ENCODE peak calls at places on chromosomes 13 and 19, in ten cellular contexts. B is K562, Y is GM23338, E is transverse colon, S is breast epithelium, L is HL-60, Q is stomach, G is esophagus muscularis mucosa, T is Panc1, F is endothelial cell of umbilical vein. W is an unnamed sample.

GRCh38 chr19:6239871-6240676 is 39.7 kb downstream of the MLLT1 start:
- DNase-seq in B (peak), Y (peak), E (no peak), S (no peak), L (no peak), Q (no peak), G (no peak), T (no peak), F (no peak), W (no peak)

GRCh38 chr19:41131186-41131585 is 17.0 kb downstream of the CYP2F1 start:
- DNase-seq in B (no peak), Y (no peak), E (no peak), S (no peak), L (no peak), Q (no peak), G (no peak), T (no peak), F (no peak), W (no peak)

GRCh38 chr13:41311607-41312500 is 787 bp downstream of the NAA16 start:
- DNase-seq in B (no peak), Y (peak), E (peak), S (no peak), L (peak), Q (peak), G (no peak), T (no peak), F (peak), W (peak)

GRCh38 chr13:114313061-114313860 is 1.0 kb upstream of the CHAMP1 start:
- DNase-seq in B (no peak), Y (no peak), E (peak), S (no peak), L (no peak), Q (no peak), G (no peak), T (no peak), F (peak), W (no peak)

GRCh38 chr19:18895828-18896341 is at the start of gene CERS1:
- DNase-seq in B (peak), Y (peak), E (no peak), S (no peak), L (no peak), Q (no peak), G (no peak), T (no peak), F (no peak), W (no peak)

GRCh38 chr19:11404588-11405258 is 14.4 kb downstream of the RGL3 start:
- DNase-seq in B (no peak), Y (no peak), E (no peak), S (no peak), L (no peak), Q (no peak), G (no peak), T (no peak), F (no peak), W (no peak)

GRCh38 chr13:30355405-30355741 is 48.0 kb upstream of the KATNAL1 start:
- DNase-seq in B (peak), Y (peak), E (no peak), S (no peak), L (no peak), Q (peak), G (no peak), T (no peak), F (peak), W (no peak)

GRCh38 chr13:87274209-87274819 is 396.9 kb upstream of the SLITRK5 start:
- DNase-seq in B (peak), Y (peak), E (peak), S (no peak), L (peak), Q (no peak), G (no peak), T (no peak), F (no peak), W (no peak)

GRCh38 chr13:31731923-31732322 is 7.4 kb upstream of the RXFP2 start:
- DNase-seq in B (no peak), Y (no peak), E (no peak), S (no peak), L (no peak), Q (no peak), G (no peak), T (no peak), F (peak), W (no peak)

GRCh38 chr13:81184556-81185265 is 843.8 kb upstream of the SPRY2 start:
- DNase-seq in B (no peak), Y (no peak), E (no peak), S (no peak), L (no peak), Q (no peak), G (no peak), T (no peak), F (no peak), W (no peak)

GRCh38 chr19:30567535-30568232 is 195.5 kb downstream of the ZNF536 start:
- DNase-seq in B (no peak), Y (no peak), E (no peak), S (no peak), L (no peak), Q (no peak), G (no peak), T (no peak), F (no peak), W (no peak)

GRCh38 chr19:34327851-34328250 is 37.1 kb upstream of the GPI start:
- DNase-seq in B (peak), Y (no peak), E (no peak), S (no peak), L (no peak), Q (no peak), G (no peak), T (no peak), F (peak), W (no peak)

GRCh38 chr19:34999498-35000337 is at the start of gene GRAMD1A:
- DNase-seq in B (peak), Y (peak), E (peak), S (peak), L (peak), Q (peak), G (peak), T (peak), F (peak), W (peak)

GRCh38 chr13:113982296-113982661 is 8.4 kb upstream of the C13orf46 start:
- DNase-seq in B (no peak), Y (no peak), E (no peak), S (no peak), L (no peak), Q (no peak), G (no peak), T (no peak), F (no peak), W (no peak)

GRCh38 chr19:6108721-6109633 is 1.3 kb downstream of the RFX2 start:
- DNase-seq in B (peak), Y (peak), E (peak), S (peak), L (peak), Q (peak), G (peak), T (no peak), F (peak), W (peak)

GRCh38 chr19:39126593-39127187 is 1.1 kb downstream of the PAK4 start:
- DNase-seq in B (no peak), Y (no peak), E (peak), S (no peak), L (no peak), Q (peak), G (no peak), T (no peak), F (peak), W (peak)

GRCh38 chr13:93716623-93717022 is 490.0 kb downstream of the GPC6 start:
- DNase-seq in B (no peak), Y (no peak), E (no peak), S (no peak), L (no peak), Q (no peak), G (no peak), T (no peak), F (no peak), W (no peak)

GRCh38 chr19:6482343-6482686 is 728 bp upstream of the DENND1C start:
- DNase-seq in B (no peak), Y (no peak), E (no peak), S (no peak), L (no peak), Q (no peak), G (no peak), T (no peak), F (no peak), W (no peak)

GRCh38 chr19:10625003-10625761 is at the start of gene SLC44A2:
- DNase-seq in B (peak), Y (peak), E (peak), S (peak), L (no peak), Q (peak), G (no peak), T (no peak), F (peak), W (peak)

GRCh38 chr13:44969858-44970484 is 19.3 kb downstream of the NUFIP1 start:
- DNase-seq in B (no peak), Y (peak), E (no peak), S (no peak), L (peak), Q (no peak), G (no peak), T (no peak), F (peak), W (peak)

GRCh38 chr13:83498486-83499190 is 383.6 kb downstream of the SLITRK1 start:
- DNase-seq in B (no peak), Y (no peak), E (no peak), S (no peak), L (no peak), Q (no peak), G (no peak), T (no peak), F (no peak), W (no peak)

GRCh38 chr13:94362411-94362909 is 117.0 kb downstream of the DCT start:
- DNase-seq in B (peak), Y (peak), E (peak), S (peak), L (peak), Q (peak), G (peak), T (peak), F (peak), W (peak)

GRCh38 chr13:110323986-110324749 is 17.1 kb downstream of the COL4A2 start:
- DNase-seq in B (no peak), Y (no peak), E (no peak), S (no peak), L (no peak), Q (no peak), G (no peak), T (no peak), F (no peak), W (no peak)

GRCh38 chr13:110322126-110322827 is 15.2 kb downstream of the COL4A2 start:
- DNase-seq in B (no peak), Y (no peak), E (no peak), S (peak), L (no peak), Q (no peak), G (no peak), T (no peak), F (no peak), W (no peak)

GRCh38 chr13:110320645-110321044 is 13.6 kb downstream of the COL4A2 start:
- DNase-seq in B (no peak), Y (no peak), E (no peak), S (no peak), L (no peak), Q (no peak), G (no peak), T (no peak), F (no peak), W (no peak)

GRCh38 chr13:110323172-110323851 is 16.2 kb downstream of the COL4A2 start:
- DNase-seq in B (no peak), Y (peak), E (no peak), S (no peak), L (no peak), Q (no peak), G (no peak), T (no peak), F (no peak), W (no peak)

GRCh38 chr13:110322828-110323171 is 15.7 kb downstream of the COL4A2 start:
- DNase-seq in B (no peak), Y (no peak), E (no peak), S (no peak), L (no peak), Q (no peak), G (no peak), T (no peak), F (no peak), W (no peak)
- TF ChIP-seq POLR2AphosphoS5 in B (no peak), Y (no peak), E (no peak), S (no peak), L (no peak), Q (no peak), G (no peak), T (no peak), F (no peak), W (no peak)

GRCh38 chr19:51172223-51172622 is 30.1 kb downstream of the SIGLEC7 start:
- DNase-seq in B (no peak), Y (no peak), E (no peak), S (no peak), L (no peak), Q (no peak), G (no peak), T (no peak), F (no peak), W (no peak)

GRCh38 chr19:51164215-51164614 is 22.1 kb downstream of the SIGLEC7 start:
- DNase-seq in B (no peak), Y (no peak), E (no peak), S (no peak), L (no peak), Q (no peak), G (no peak), T (no peak), F (no peak), W (no peak)

GRCh38 chr19:51166846-51167490 is 24.9 kb downstream of the SIGLEC7 start:
- DNase-seq in B (no peak), Y (no peak), E (peak), S (no peak), L (peak), Q (no peak), G (no peak), T (no peak), F (no peak), W (no peak)

GRCh38 chr19:51163257-51163656 is 21.2 kb downstream of the SIGLEC7 start:
- DNase-seq in B (no peak), Y (peak), E (no peak), S (peak), L (no peak), Q (no peak), G (no peak), T (no peak), F (no peak), W (peak)

DNA sequence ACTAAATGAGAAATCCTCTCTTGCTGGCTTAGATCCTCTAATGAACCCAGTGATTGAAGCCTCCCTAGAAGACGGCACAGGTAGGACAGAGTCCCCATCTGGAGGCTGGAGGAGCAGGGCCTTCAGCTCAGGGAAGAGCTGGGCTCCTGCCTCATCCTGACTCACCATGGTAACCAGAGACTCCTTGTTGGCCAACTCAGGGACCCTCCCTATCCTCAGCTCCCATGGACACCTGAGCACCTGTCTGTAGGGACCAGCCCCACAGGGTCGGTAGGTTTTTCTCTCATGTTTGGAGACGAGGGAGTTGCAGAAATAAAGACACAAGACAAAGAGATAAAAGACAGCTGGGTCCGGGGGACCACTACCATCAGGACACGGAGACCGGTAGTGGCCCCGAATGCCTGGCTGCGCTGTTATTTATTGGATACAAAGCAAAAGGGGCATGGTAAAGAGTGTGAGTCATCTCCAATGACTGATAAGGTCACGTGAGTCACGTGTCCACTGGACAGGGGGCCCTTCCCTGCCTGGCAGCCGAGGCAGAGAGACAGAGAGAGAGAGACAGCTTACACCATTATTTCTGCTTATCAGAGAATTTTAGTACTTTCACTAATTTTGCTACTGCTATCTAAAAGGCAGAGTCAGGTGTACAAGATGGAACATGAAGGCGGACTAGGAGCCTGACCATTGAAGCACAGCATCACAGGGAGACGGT is 26.6 kb downstream of the SIGLEC7 start:
- DNase-seq in B (no peak), Y (no peak), E (no peak), S (no peak), L (no peak), Q (no peak), G (no peak), T (no peak), F (no peak), W (no peak)
- H3K4me3 ChIP-seq in B (no peak), Y (no peak), E (no peak), S (no peak), L (no peak), Q (no peak), G (no peak), T (no peak), F (no peak), W (no peak)

DNA sequence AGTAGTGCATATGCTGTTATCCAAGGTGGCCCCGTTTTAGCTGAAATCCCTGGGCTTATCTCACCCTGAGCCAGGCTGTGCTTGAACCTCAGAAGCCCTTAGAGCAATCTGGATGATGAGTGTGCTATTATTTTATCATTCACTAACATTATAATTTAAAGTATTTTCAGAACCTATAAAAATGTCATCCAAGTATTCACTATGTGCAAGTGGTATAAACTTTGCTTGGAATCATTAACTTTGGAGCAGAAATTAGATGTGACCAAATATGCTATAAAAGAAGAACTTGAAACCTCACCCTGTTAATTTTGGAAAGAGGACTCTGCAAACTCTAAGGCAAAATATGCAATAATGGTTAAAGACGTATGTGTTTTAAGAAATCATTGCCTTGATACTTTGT is 147.5 kb downstream of the USP12 start:
- DNase-seq in B (no peak), Y (no peak), E (no peak), S (no peak), L (no peak), Q (no peak), G (no peak), T (no peak), F (no peak), W (no peak)
- TF ChIP-seq POLR2AphosphoS5 in B (no peak), Y (no peak), E (no peak), S (no peak), L (no peak), Q (no peak), G (no peak), T (no peak), F (no peak), W (no peak)

GRCh38 chr19:15421136-15421535 is 2.3 kb upstream of the AKAP8L start:
- DNase-seq in B (no peak), Y (no peak), E (no peak), S (no peak), L (no peak), Q (no peak), G (no peak), T (no peak), F (no peak), W (no peak)

GRCh38 chr19:15422311-15423075 is 3.7 kb upstream of the AKAP8L start:
- DNase-seq in B (no peak), Y (no peak), E (no peak), S (no peak), L (no peak), Q (no peak), G (no peak), T (no peak), F (no peak), W (no peak)

GRCh38 chr19:15419413-15420025 is 731 bp upstream of the AKAP8L start:
- DNase-seq in B (no peak), Y (no peak), E (no peak), S (no peak), L (no peak), Q (no peak), G (no peak), T (no peak), F (no peak), W (no peak)

GRCh38 chr19:15423130-15423529 is 4.3 kb upstream of the AKAP8L start:
- DNase-seq in B (no peak), Y (no peak), E (no peak), S (no peak), L (no peak), Q (no peak), G (no peak), T (no peak), F (no peak), W (no peak)

GRCh38 chr19:15421726-15422260 is 3.0 kb upstream of the AKAP8L start:
- DNase-seq in B (no peak), Y (no peak), E (no peak), S (no peak), L (no peak), Q (peak), G (no peak), T (no peak), F (no peak), W (peak)
- H3K4me3 ChIP-seq in B (no peak), Y (no peak), E (no peak), S (no peak), L (no peak), Q (no peak), G (no peak), T (no peak), F (no peak), W (no peak)

DNA sequence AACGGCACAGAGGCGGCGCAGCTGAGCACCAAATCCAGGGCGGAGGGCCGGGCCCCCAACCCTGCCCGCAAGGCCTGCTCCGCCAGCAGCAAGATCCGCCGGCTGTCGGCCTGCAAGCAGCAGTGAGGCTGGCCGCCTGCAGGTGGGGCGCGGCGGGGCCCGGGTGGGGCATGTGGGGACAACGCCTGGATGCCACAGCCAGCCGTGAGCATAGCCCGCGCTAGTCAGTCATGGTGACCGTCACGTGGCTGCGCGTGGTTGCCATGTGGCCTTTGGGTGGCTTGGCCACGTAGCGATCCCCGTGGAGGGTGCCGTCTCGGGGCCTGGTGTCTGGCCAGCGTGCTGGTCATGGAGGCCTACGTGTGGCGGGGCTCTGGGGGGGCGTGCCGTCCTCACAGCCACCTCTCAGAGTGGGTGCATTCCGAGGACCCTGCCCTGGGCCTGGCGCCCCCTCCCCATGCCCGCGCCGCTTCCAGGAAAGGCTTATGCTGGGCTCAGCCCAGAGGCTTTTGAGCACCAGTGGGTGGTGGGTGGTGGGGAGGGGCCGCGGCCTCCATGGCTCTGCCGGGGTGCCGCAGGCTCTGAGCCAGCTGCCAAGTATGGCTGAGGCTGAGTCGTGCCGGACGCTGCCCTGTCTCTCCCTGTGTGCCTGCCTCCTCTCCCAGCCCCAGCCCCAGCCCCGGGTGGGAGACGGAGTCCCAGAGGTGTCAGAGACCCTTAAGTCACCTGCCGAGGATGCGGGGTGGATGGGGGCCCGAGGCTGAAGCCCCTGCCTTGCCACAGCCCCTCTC is 11.1 kb downstream of the CBARP start:
- DNase-seq in B (no peak), Y (no peak), E (no peak), S (no peak), L (no peak), Q (no peak), G (no peak), T (no peak), F (no peak), W (no peak)
- TF ChIP-seq POLR2AphosphoS5 in B (peak), Y (no peak), E (no peak), S (no peak), L (no peak), Q (no peak), G (no peak), T (no peak), F (no peak), W (no peak)

GRCh38 chr13:43269037-43269476 is 245.7 kb downstream of the DNAJC15 start:
- DNase-seq in B (no peak), Y (no peak), E (peak), S (no peak), L (no peak), Q (peak), G (peak), T (peak), F (peak), W (peak)
- H3K4me3 ChIP-seq in B (no peak), Y (no peak), E (no peak), S (no peak), L (no peak), Q (no peak), G (no peak), T (peak), F (no peak), W (no peak)

GRCh38 chr19:12945479-12946091 is at the start of gene RAD23A:
- DNase-seq in B (peak), Y (peak), E (peak), S (peak), L (peak), Q (peak), G (peak), T (peak), F (peak), W (peak)
- TF ChIP-seq POLR2AphosphoS5 in B (peak), Y (peak), E (peak), S (peak), L (peak), Q (peak), G (peak), T (peak), F (peak), W (peak)

W was measured in prostate gland.